ENCODE peak calls at places on chromosomes 3 and 15, in five cellular contexts. W is pulmonary artery endothelial cell, U is HS-27A, M is NCI-H2029 treated with DMSO at 0.1 percent for 48 hours, E is heart left ventricle. J is an unnamed sample.

GRCh38 chr15:98505611-98506031 is 142.7 kb upstream of the IGF1R start:
- DNase-seq in W (no peak), U (no peak), M (no peak), E (no peak), J (no peak)

GRCh38 chr15:80777137-80777536 is 2.0 kb upstream of the CEMIP start:
- DNase-seq in E (no peak), U (peak), M (no peak), W (peak), J (no peak)

GRCh38 chr15:83210619-83211018 is 3.0 kb upstream of the HDGFL3 start:
- DNase-seq in M (no peak), U (no peak), W (no peak), E (no peak), J (peak)

GRCh38 chr3:111838133-111838532 is 20.9 kb upstream of the PHLDB2 start:
- DNase-seq in U (no peak), E (no peak), W (no peak), M (no peak), J (no peak)

GRCh38 chr15:59313703-59314332 is 58.9 kb downstream of the MYO1E start:
- DNase-seq in M (peak), W (no peak), U (no peak), E (peak), J (peak)

GRCh38 chr15:77549552-77550274 is 83.0 kb downstream of the LINGO1 start:
- DNase-seq in W (no peak), M (no peak), E (no peak), U (no peak), J (no peak)

GRCh38 chr15:71753346-71753745 is 57.0 kb upstream of the NR2E3 start:
- DNase-seq in U (no peak), E (no peak), W (no peak), M (no peak), J (no peak)

GRCh38 chr15:64634576-64635485 is 140.6 kb downstream of the RBPMS2 start:
- DNase-seq in W (peak), M (no peak), U (no peak), E (no peak), J (no peak)

GRCh38 chr15:73239564-73240208 is 129.1 kb downstream of the HCN4 start:
- DNase-seq in M (no peak), U (no peak), E (no peak), W (no peak), J (no peak)

GRCh38 chr3:47410801-47411646 is 30.2 kb downstream of the PTPN23 start:
- DNase-seq in E (no peak), W (no peak), U (no peak), M (no peak), J (no peak)

GRCh38 chr3:137845666-137846065 is 81.6 kb downstream of the SOX14 start:
- DNase-seq in W (no peak), U (no peak), M (no peak), E (no peak), J (no peak)

GRCh38 chr3:67863869-67864268 is 209.5 kb upstream of the SUCLG2 start:
- DNase-seq in U (no peak), E (no peak), M (no peak), W (no peak), J (no peak)

GRCh38 chr3:47781685-47782537 is at the start of gene SMARCC1:
- DNase-seq in U (peak), M (peak), E (peak), W (peak), J (peak)

GRCh38 chr3:161390200-161390599 is 18.9 kb upstream of the SPTSSB start:
- DNase-seq in U (no peak), W (no peak), E (no peak), M (no peak), J (no peak)

GRCh38 chr3:4351164-4351855 is 48.1 kb downstream of the SETMAR start:
- DNase-seq in U (no peak), E (no peak), W (no peak), M (no peak), J (no peak)

GRCh38 chr3:46477145-46477544 is 12.4 kb upstream of the LTF start:
- DNase-seq in W (no peak), M (no peak), U (no peak), E (no peak), J (no peak)

GRCh38 chr3:141828487-141829284 is 47.8 kb upstream of the ATP1B3 start:
- DNase-seq in E (no peak), W (no peak), U (no peak), M (peak), J (peak)

GRCh38 chr15:61169904-61170695 is 59.0 kb downstream of the RORA start:
- DNase-seq in M (no peak), U (no peak), E (no peak), W (no peak), J (no peak)

GRCh38 chr3:15501126-15501525 is 20.4 kb downstream of the COLQ start:
- DNase-seq in E (peak), W (no peak), U (no peak), M (no peak), J (no peak)

J was measured in NCI-H510A treated with DMSO at 0.1 percent for 48 hours.